ENCODE peak calls at places on chromosomes 16 and 17, in seven cellular contexts. Y is tibial artery, D is aorta, X is OCI-LY7, L is A673, K is ovary, I is IMR-90. A is an unnamed sample. For H3K36me3, the result is how much of the 10 kb centered on the place peaks cover.

GRCh38 chr16:14215941-14216340 is 144.8 kb downstream of the MRTFB start:
- DNase-seq in Y (no peak), D (no peak), X (no peak), L (no peak), K (no peak), I (no peak), A (no peak)

GRCh38 chr17:6753006-6753445 is 2.8 kb upstream of the XAF1 start:
- DNase-seq in Y (peak), D (peak), X (peak), L (peak), K (peak), I (peak), A (no peak)

GRCh38 chr16:84687715-84688114 is 12.1 kb upstream of the USP10 start:
- DNase-seq in Y (no peak), D (no peak), X (peak), L (peak), K (no peak), I (peak), A (no peak)

GRCh38 chr17:17385502-17385901 is 82.3 kb downstream of the NT5M start:
- DNase-seq in Y (no peak), D (no peak), X (no peak), L (no peak), K (no peak), I (no peak), A (no peak)

GRCh38 chr17:80441598-80442304 is 26.8 kb downstream of the ENDOV start:
- DNase-seq in Y (no peak), D (no peak), X (no peak), L (no peak), K (no peak), I (no peak), A (no peak)

GRCh38 chr17:21194210-21194609 is 19.8 kb downstream of the TMEM11 start:
- DNase-seq in Y (no peak), D (no peak), X (no peak), L (no peak), K (no peak), I (no peak), A (no peak)

GRCh38 chr17:82698974-82699442 is 510 bp upstream of the RAB40B start:
- DNase-seq in Y (no peak), D (no peak), X (no peak), L (peak), K (no peak), I (no peak), A (no peak)

GRCh38 chr17:26962255-26963162 is 331.4 kb upstream of the WSB1 start:
- DNase-seq in Y (no peak), D (no peak), X (peak), L (no peak), K (no peak), I (no peak), A (no peak)

GRCh38 chr17:12665263-12666210 is at the start of gene MYOCD:
- DNase-seq in Y (peak), D (peak), X (no peak), L (no peak), K (peak), I (peak), A (peak)

GRCh38 chr17:4499431-4500187 is 928 bp downstream of the SPNS2 start:
- DNase-seq in Y (no peak), D (no peak), X (no peak), L (peak), K (no peak), I (no peak), A (no peak)

GRCh38 chr17:54891176-54891821 is 9.4 kb upstream of the TOM1L1 start:
- DNase-seq in Y (no peak), D (no peak), X (peak), L (peak), K (no peak), I (peak), A (no peak)

GRCh38 chr17:6269474-6269873 is 165.4 kb downstream of the AIPL1 start:
- DNase-seq in Y (no peak), D (no peak), X (peak), L (peak), K (no peak), I (peak), A (no peak)

GRCh38 chr16:54657058-54657708 is 273.5 kb upstream of the IRX5 start:
- DNase-seq in Y (peak), D (peak), X (no peak), L (peak), K (no peak), I (no peak), A (no peak)

DNA sequence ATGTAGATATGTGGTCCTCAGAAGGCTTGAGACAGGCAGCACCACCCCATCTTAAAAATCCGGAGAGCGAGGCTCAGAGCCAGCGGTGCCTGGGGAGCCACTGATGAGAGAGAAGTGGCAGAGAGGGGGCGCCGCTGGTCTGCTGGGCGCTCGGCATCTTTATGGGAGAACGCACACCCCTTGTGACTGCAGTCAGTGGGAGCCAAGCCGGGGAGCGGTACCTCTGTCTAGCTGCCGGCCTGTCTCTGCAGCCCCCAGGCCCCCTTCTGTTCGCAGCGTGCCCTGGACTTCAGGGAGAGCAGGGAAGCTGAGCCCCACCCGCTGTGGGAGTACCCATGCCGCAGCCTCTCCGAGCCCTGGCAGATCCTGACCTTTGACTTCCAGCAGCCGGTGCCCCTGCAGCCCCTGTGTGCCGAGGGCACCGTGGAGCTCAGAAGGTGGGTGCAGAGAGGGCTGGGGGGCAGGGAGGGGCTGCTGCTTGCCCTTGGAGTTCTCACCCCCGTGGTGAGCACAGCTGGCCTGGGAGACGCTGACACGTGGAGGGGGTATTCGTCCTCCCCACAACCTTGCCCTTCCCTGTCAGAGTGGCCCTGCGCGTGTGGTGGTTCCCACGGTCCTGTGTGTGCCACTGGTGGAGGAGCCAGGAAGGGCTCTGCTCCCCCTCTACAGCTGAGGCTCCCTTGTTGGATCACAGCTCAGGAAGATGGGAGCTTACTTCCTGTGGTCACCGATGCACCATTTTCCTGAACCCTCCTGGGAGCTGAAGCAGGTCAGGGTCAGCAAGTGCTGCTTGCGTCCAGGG is 44.8 kb downstream of the PRMT7 start:
- DNase-seq in Y (no peak), D (peak), X (no peak), L (no peak), K (no peak), I (no peak), A (no peak)
- H3K36me3 ChIP-seq in Y (half or more), D (under half), X (half or more), L (under half), K (under half), I (half or more), A (half or more)

DNA sequence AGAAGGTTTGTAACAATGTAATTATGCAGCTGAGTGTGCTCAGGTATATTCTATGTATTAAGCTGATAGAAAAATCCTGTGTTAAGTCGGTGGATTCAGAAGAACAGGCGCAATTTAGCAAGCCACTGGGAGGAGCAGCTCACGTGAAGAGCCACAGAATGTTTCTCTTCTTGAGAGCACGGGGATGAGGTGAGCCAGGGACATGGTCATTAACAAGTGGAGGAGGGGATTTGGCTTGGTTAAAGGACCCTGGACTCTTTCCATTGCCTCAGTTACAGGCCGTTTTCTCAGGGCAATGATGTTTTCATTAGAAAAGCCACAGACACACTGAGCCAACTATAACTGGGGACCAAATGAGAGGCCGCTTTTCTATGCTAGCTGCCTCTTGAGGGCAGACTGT is 178.7 kb downstream of the SNX29 start:
- DNase-seq in Y (no peak), D (no peak), X (no peak), L (no peak), K (no peak), I (no peak), A (no peak)
- H3K27ac ChIP-seq in Y (no peak), D (no peak), X (no peak), L (no peak), K (no peak), I (no peak), A (no peak)

DNA sequence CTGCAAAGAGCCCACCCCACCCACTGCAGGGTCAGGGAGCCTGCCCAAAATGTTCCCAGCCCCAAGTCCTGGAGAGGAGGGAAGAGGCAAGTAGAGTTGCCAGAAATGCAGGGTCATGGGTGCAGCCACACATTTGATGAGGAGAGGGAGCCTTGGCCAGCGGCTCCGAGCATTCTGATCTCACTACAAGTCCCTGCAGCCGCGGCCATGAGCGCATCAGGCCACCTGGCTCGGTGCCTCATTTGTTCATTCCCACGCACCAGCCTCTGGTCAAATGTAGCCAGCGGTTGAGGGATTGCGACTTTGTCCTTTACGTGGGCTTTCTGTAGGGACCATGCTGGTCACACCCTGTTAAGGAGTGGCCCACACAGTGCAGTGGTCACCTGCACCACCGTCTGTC is 48.7 kb downstream of the PGS1 start:
- DNase-seq in Y (no peak), D (no peak), X (no peak), L (no peak), K (no peak), I (no peak), A (no peak)
- H3K36me3 ChIP-seq in Y (half or more), D (under half), X (under half), L (under half), K (under half), I (under half), A (half or more)

GRCh38 chr16:80273635-80274538 is 266.9 kb upstream of the DYNLRB2 start:
- DNase-seq in Y (no peak), D (no peak), X (no peak), L (no peak), K (no peak), I (peak), A (no peak)
- H3K27ac ChIP-seq in Y (no peak), D (no peak), X (no peak), L (no peak), K (no peak), I (no peak), A (no peak)

GRCh38 chr17:61967729-61968128 is 39.9 kb upstream of the INTS2 start:
- DNase-seq in Y (no peak), D (no peak), X (no peak), L (no peak), K (no peak), I (peak), A (no peak)
- H3K36me3 ChIP-seq in Y (half or more), D (under half), X (half or more), L (half or more), K (under half), I (under half), A (half or more)

GRCh38 chr17:1989135-1989534 is 36.0 kb downstream of the RTN4RL1 start:
- DNase-seq in Y (peak), D (peak), X (no peak), L (no peak), K (no peak), I (peak), A (no peak)
- H3K27ac ChIP-seq in Y (no peak), D (no peak), X (no peak), L (no peak), K (no peak), I (no peak), A (no peak)

GRCh38 chr16:2172688-2173335 is 17.2 kb downstream of the TRAF7 start:
- DNase-seq in Y (no peak), D (no peak), X (no peak), L (no peak), K (no peak), I (no peak), A (no peak)

GRCh38 chr16:2173366-2173765 is 17.8 kb downstream of the TRAF7 start:
- DNase-seq in Y (no peak), D (no peak), X (no peak), L (no peak), K (no peak), I (no peak), A (no peak)

GRCh38 chr16:2171601-2172178 is 16.1 kb downstream of the TRAF7 start:
- DNase-seq in Y (no peak), D (no peak), X (no peak), L (no peak), K (no peak), I (no peak), A (no peak)

GRCh38 chr16:2170080-2170479 is 14.5 kb downstream of the TRAF7 start:
- DNase-seq in Y (no peak), D (no peak), X (no peak), L (no peak), K (no peak), I (no peak), A (no peak)

GRCh38 chr16:2170587-2171435 is 15.2 kb downstream of the TRAF7 start:
- DNase-seq in Y (no peak), D (no peak), X (no peak), L (no peak), K (no peak), I (no peak), A (no peak)
- H3K36me3 ChIP-seq in Y (half or more), D (under half), X (half or more), L (under half), K (under half), I (half or more), A (half or more)

GRCh38 chr16:50351116-50351515 is 17.7 kb downstream of the BRD7 start:
- DNase-seq in Y (no peak), D (no peak), X (no peak), L (peak), K (no peak), I (peak), A (no peak)

GRCh38 chr16:50354629-50355456 is 13.9 kb downstream of the BRD7 start:
- DNase-seq in Y (no peak), D (no peak), X (peak), L (peak), K (no peak), I (no peak), A (no peak)

GRCh38 chr16:50354082-50354481 is 14.7 kb downstream of the BRD7 start:
- DNase-seq in Y (no peak), D (no peak), X (no peak), L (no peak), K (no peak), I (no peak), A (no peak)

DNA sequence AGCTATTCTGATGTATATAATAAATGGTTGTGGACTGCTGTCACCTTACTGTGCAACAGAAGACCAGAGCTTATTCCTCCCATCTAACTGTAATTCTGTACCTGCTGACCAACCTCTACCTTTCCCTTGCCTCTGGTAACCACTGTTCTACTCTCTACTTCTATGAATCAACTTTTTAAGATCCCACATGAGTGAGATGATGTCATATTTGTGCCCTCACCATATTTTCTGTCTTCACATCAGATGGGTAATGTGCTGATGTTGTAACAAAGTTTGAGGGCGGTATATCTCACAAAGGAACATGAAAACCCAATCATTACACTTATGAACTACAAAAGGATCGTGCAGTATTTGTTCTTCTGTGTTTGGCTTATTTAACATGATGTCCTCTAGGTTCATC is 16.8 kb downstream of the BRD7 start:
- DNase-seq in Y (no peak), D (no peak), X (no peak), L (no peak), K (no peak), I (no peak), A (no peak)
- H3K27ac ChIP-seq in Y (no peak), D (no peak), X (no peak), L (no peak), K (no peak), I (no peak), A (no peak)

GRCh38 chr16:72457243-72457925 is 285.4 kb upstream of the PMFBP1 start:
- DNase-seq in Y (no peak), D (no peak), X (no peak), L (no peak), K (no peak), I (no peak), A (no peak)
- H3K36me3 ChIP-seq in Y (under half), D (under half), X (under half), L (under half), K (under half), I (under half), A (under half)

GRCh38 chr16:17270683-17271109 is 200.1 kb downstream of the XYLT1 start:
- DNase-seq in Y (no peak), D (no peak), X (no peak), L (no peak), K (peak), I (no peak), A (no peak)
- H3K27ac ChIP-seq in Y (peak), D (no peak), X (no peak), L (no peak), K (peak), I (no peak), A (no peak)